ENCODE peak calls at places on chromosomes 13 and 19, in seven cellular contexts. S, J, X, I, F, U and A are unnamed samples.

GRCh38 chr13:46010148-46010547 is 42.4 kb downstream of the ZC3H13 start:
- DNase-seq in S (no peak), J (peak; percentile 28), X (peak; percentile 51), I (no peak), F (no peak), U (no peak), A (no peak)

GRCh38 chr13:40479196-40479845 is 187.1 kb downstream of the FOXO1 start:
- DNase-seq in S (no peak), J (no peak), X (no peak), I (no peak), F (no peak), U (no peak), A (no peak)

GRCh38 chr13:99471231-99472202 is 29.8 kb upstream of the TM9SF2 start:
- DNase-seq in S (no peak), J (peak; percentile 77), X (no peak), I (no peak), F (no peak), U (no peak), A (no peak)

GRCh38 chr13:76741624-76742023 is 144.6 kb downstream of the KCTD12 start:
- DNase-seq in S (no peak), J (no peak), X (no peak), I (no peak), F (no peak), U (no peak), A (no peak)

GRCh38 chr19:8585894-8586750 is 8.9 kb upstream of the MYO1F start:
- DNase-seq in S (no peak), J (peak; percentile 37), X (peak; percentile 89), I (peak; percentile 20), F (peak; percentile 51), U (peak; percentile 58), A (no peak)

GRCh38 chr13:54536112-54536511 is 1507.5 kb downstream of the OLFM4 start:
- DNase-seq in S (no peak), J (no peak), X (peak; percentile 67), I (no peak), F (no peak), U (no peak), A (no peak)

GRCh38 chr19:50906217-50906616 is 5.0 kb downstream of the KLK4 start:
- DNase-seq in S (no peak), J (peak; percentile 41), X (peak; percentile 71), I (no peak), F (no peak), U (peak; percentile 50), A (no peak)

GRCh38 chr13:45341799-45342584 is 1.0 kb upstream of the TPT1 start:
- DNase-seq in S (no peak), J (peak; percentile 85), X (no peak), I (no peak), F (peak; percentile 49), U (no peak), A (peak; percentile 65)

GRCh38 chr19:12997967-12998940 is 3.0 kb downstream of the NFIX start:
- DNase-seq in S (no peak), J (peak; percentile 45), X (no peak), I (no peak), F (no peak), U (no peak), A (peak; percentile 50)

GRCh38 chr19:31783592-31783991 is 434.4 kb upstream of the TSHZ3 start:
- DNase-seq in S (no peak), J (no peak), X (no peak), I (no peak), F (no peak), U (no peak), A (no peak)

GRCh38 chr13:94799330-94799729 is 87.0 kb upstream of the SOX21 start:
- DNase-seq in S (no peak), J (no peak), X (no peak), I (no peak), F (no peak), U (no peak), A (no peak)

GRCh38 chr19:17681505-17682125 is 6.5 kb downstream of the UNC13A start:
- DNase-seq in S (no peak), J (peak; percentile 75), X (peak; percentile 67), I (peak; percentile 34), F (no peak), U (no peak), A (no peak)

GRCh38 chr13:28538932-28539331 is 44.0 kb upstream of the FLT1 start:
- DNase-seq in S (no peak), J (no peak), X (no peak), I (no peak), F (no peak), U (no peak), A (no peak)

GRCh38 chr19:18684642-18684993 is 1.1 kb downstream of the CRTC1 start:
- DNase-seq in S (no peak), J (no peak), X (no peak), I (no peak), F (no peak), U (no peak), A (no peak)

GRCh38 chr19:29855087-29855486 is 43.3 kb downstream of the CCNE1 start:
- DNase-seq in S (no peak), J (no peak), X (peak; percentile 48), I (no peak), F (no peak), U (no peak), A (no peak)
- H3K27ac ChIP-seq in S (no peak overlapping the region), J (no peak overlapping the region), X (no peak overlapping the region), I (no peak overlapping the region), F (no peak overlapping the region), U (no peak overlapping the region), A (no peak overlapping the region)

GRCh38 chr19:23474172-23474571 is 78.9 kb upstream of the ZNF91 start:
- DNase-seq in S (no peak), J (no peak), X (no peak), I (no peak), F (no peak), U (no peak), A (no peak)

GRCh38 chr19:23475477-23475876 is 80.2 kb upstream of the ZNF91 start:
- DNase-seq in S (no peak), J (no peak), X (no peak), I (no peak), F (no peak), U (no peak), A (no peak)

GRCh38 chr19:23474761-23475160 is 79.5 kb upstream of the ZNF91 start:
- DNase-seq in S (no peak), J (no peak), X (no peak), I (no peak), F (no peak), U (no peak), A (no peak)

DNA sequence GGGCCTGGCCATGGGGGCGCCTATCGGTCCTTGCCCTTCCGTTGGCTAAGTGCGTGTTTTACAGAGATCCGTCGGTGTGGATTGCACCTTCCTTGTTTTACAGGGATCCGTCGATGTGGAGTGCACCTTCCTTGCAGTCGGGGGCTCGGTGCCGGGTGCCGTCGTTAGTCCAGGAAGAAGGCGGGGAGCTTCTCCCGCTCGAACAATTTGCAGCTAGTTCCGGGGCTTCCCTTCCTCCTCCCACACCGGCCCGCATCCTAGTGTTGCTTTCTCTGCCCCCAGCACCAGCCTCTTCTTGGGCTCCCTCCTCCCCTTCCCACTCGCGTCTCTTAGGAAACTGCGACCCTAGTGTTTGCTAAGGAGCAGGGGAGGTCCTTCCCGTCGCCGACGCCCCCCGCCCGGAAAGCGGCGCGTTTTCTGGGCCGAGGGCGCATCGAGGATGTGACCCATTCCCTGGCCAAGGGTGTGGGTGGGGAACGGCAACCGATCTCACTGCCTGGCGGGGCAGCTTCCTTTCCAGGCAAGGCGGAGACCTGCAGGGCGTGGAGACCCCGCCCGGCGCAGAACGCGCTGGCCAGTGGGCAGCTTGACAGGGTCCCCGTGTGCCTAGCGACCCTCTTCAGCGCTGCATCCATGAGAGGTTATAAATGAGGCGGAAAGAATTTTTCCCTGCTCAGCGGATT is 75.7 kb upstream of the ZNF91 start:
- DNase-seq in S (no peak), J (no peak), X (no peak), I (no peak), F (no peak), U (no peak), A (no peak)
- H3K4me3 ChIP-seq in S (no peak overlapping the region), J (no peak overlapping the region), X (no peak overlapping the region), I (no peak overlapping the region), F (no peak overlapping the region), U (no peak overlapping the region), A (no peak overlapping the region)

GRCh38 chr19:1508507-1508856 is 4.3 kb downstream of the ADAMTSL5 start:
- DNase-seq in S (no peak), J (no peak), X (no peak), I (no peak), F (no peak), U (no peak), A (no peak)
- H3K4me1 ChIP-seq in S (peaks cover 4% of the 10 kb centered on the region), J (no peaks in the 10 kb centered on the region), X (no peaks in the 10 kb centered on the region), I (peaks cover 4% of the 10 kb centered on the region), F (peaks cover 6% of the 10 kb centered on the region), U (peaks cover 15% of the 10 kb centered on the region), A (peaks cover 14% of the 10 kb centered on the region)

GRCh38 chr19:55279376-55279772 is 536 bp downstream of the HSPBP1 start:
- DNase-seq in S (no peak), J (no peak), X (no peak), I (no peak), F (no peak), U (no peak), A (no peak)

GRCh38 chr19:55275851-55276719 is 3.8 kb downstream of the HSPBP1 start:
- DNase-seq in S (no peak), J (no peak), X (no peak), I (no peak), F (no peak), U (no peak), A (no peak)

GRCh38 chr19:55277494-55277893 is 2.4 kb downstream of the HSPBP1 start:
- DNase-seq in S (no peak), J (no peak), X (no peak), I (no peak), F (no peak), U (no peak), A (no peak)

GRCh38 chr19:55278391-55279135 is 1.3 kb downstream of the HSPBP1 start:
- DNase-seq in S (no peak), J (no peak), X (no peak), I (no peak), F (no peak), U (no peak), A (no peak)

GRCh38 chr19:55276720-55277430 is 3.0 kb downstream of the HSPBP1 start:
- DNase-seq in S (no peak), J (no peak), X (no peak), I (no peak), F (no peak), U (no peak), A (no peak)
- H3K27ac ChIP-seq in S (no peak overlapping the region), J (no peak overlapping the region), X (no peak overlapping the region), I (no peak overlapping the region), F (no peak overlapping the region), U (no peak overlapping the region), A (no peak overlapping the region)

GRCh38 chr19:15374105-15374651 is 5.4 kb downstream of the AKAP8 start:
- DNase-seq in S (no peak), J (no peak), X (no peak), I (no peak), F (no peak), U (no peak), A (no peak)
- H3K4me3 ChIP-seq in S (no peak overlapping the region), J (no peak overlapping the region), X (no peak overlapping the region), I (no peak overlapping the region), F (no peak overlapping the region), U (no peak overlapping the region), A (peak overlapping the region; percentile 30)

GRCh38 chr13:80086304-80086721 is 254.6 kb downstream of the SPRY2 start:
- DNase-seq in S (no peak), J (peak; percentile 15), X (no peak), I (peak; percentile 44), F (no peak), U (no peak), A (no peak)
- H3K4me1 ChIP-seq in S (no peaks in the 10 kb centered on the region), J (peaks cover 28% of the 10 kb centered on the region), X (no peaks in the 10 kb centered on the region), I (peaks cover 24% of the 10 kb centered on the region), F (no peaks in the 10 kb centered on the region), U (peaks cover 2% of the 10 kb centered on the region), A (peaks cover 7% of the 10 kb centered on the region)